ENCODE peak calls at places on chromosomes 11 and 22, in four cellular contexts. K, J, Y and Z are unnamed samples.

GRCh38 chr11:73114835-73115220 is 27.3 kb downstream of the FCHSD2 start:
- DNase-seq in K (no peak), J (no peak), Y (no peak), Z (no peak)

GRCh38 chr22:41425704-41426365 is 20.8 kb downstream of the TOB2 start:
- DNase-seq in K (no peak), J (no peak), Y (no peak), Z (no peak)

GRCh38 chr11:12526789-12527188 is 147.4 kb upstream of the TEAD1 start:
- DNase-seq in K (no peak), J (peak), Y (no peak), Z (no peak)

GRCh38 chr11:35289821-35290220 is 129.5 kb downstream of the SLC1A2 start:
- DNase-seq in K (no peak), J (peak), Y (no peak), Z (peak)

GRCh38 chr22:20241579-20242392 is 26.3 kb downstream of the RTN4R start:
- DNase-seq in K (no peak), J (no peak), Y (no peak), Z (no peak)

GRCh38 chr11:6647836-6648235 is 7.8 kb downstream of the DCHS1 start:
- DNase-seq in K (no peak), J (no peak), Y (no peak), Z (no peak)

GRCh38 chr11:122852071-122852831 is 14.0 kb downstream of the CRTAM start:
- DNase-seq in K (peak), J (no peak), Y (peak), Z (no peak)

GRCh38 chr11:12235945-12236743 is 125.8 kb downstream of the MICAL2 start:
- DNase-seq in K (peak), J (peak), Y (no peak), Z (no peak)

GRCh38 chr11:82047200-82047599 is 686.5 kb downstream of the FAM181B start:
- DNase-seq in K (no peak), J (no peak), Y (no peak), Z (no peak)